ENCODE peak calls at places on chromosomes 13 and 19, in four cellular contexts. One of them, this sample, is unnamed.

GRCh38 chr19:55691561-55692481 is 16.8 kb downstream of the EPN1 start:
- DNase-seq in OCI-LY7: no peak
- DNase-seq in mucosa of descending colon: no peak
- DNase-seq in RWPE1: no peak
- DNase-seq in this sample: no peak

GRCh38 chr13:31409678-31410356 is 210.0 kb downstream of the B3GLCT start:
- DNase-seq in RWPE1: no peak
- DNase-seq in OCI-LY7: peak
- DNase-seq in mucosa of descending colon: no peak
- DNase-seq in this sample: no peak

GRCh38 chr19:6744381-6745288 is 5.2 kb downstream of the TRIP10 start:
- DNase-seq in OCI-LY7: no peak
- DNase-seq in RWPE1: peak
- DNase-seq in mucosa of descending colon: peak
- DNase-seq in this sample: no peak

GRCh38 chr13:111022886-111023285 is 92.2 kb upstream of the ARHGEF7 start:
- DNase-seq in RWPE1: no peak
- DNase-seq in mucosa of descending colon: no peak
- DNase-seq in OCI-LY7: no peak
- DNase-seq in this sample: no peak

GRCh38 chr19:4324228-4324627 is 14.4 kb downstream of the STAP2 start:
- DNase-seq in RWPE1: no peak
- DNase-seq in OCI-LY7: no peak
- DNase-seq in mucosa of descending colon: no peak
- DNase-seq in this sample: no peak

GRCh38 chr13:40985596-40986327 is 33.4 kb downstream of the ELF1 start:
- DNase-seq in RWPE1: no peak
- DNase-seq in OCI-LY7: no peak
- DNase-seq in mucosa of descending colon: no peak
- DNase-seq in this sample: no peak

GRCh38 chr13:23443110-23443509 is 9.6 kb upstream of the SACS start:
- DNase-seq in RWPE1: no peak
- DNase-seq in OCI-LY7: no peak
- DNase-seq in mucosa of descending colon: no peak
- DNase-seq in this sample: no peak

GRCh38 chr13:110116072-110116487 is 190.9 kb downstream of the COL4A1 start:
- DNase-seq in RWPE1: peak
- DNase-seq in OCI-LY7: peak
- DNase-seq in mucosa of descending colon: no peak
- DNase-seq in this sample: peak

GRCh38 chr19:495440-496332 is 600 bp upstream of the MADCAM1 start:
- DNase-seq in mucosa of descending colon: no peak
- DNase-seq in RWPE1: no peak
- DNase-seq in OCI-LY7: no peak
- DNase-seq in this sample: no peak

GRCh38 chr13:60838581-60838980 is 441.6 kb downstream of the TDRD3 start:
- DNase-seq in mucosa of descending colon: no peak
- DNase-seq in RWPE1: no peak
- DNase-seq in OCI-LY7: no peak
- DNase-seq in this sample: no peak

GRCh38 chr19:2546128-2547032 is 70.5 kb downstream of the GADD45B start:
- DNase-seq in OCI-LY7: no peak
- DNase-seq in RWPE1: no peak
- DNase-seq in mucosa of descending colon: peak
- DNase-seq in this sample: no peak

GRCh38 chr19:14185158-14185557 is 20.8 kb downstream of the ADGRL1 start:
- DNase-seq in mucosa of descending colon: no peak
- DNase-seq in RWPE1: no peak
- DNase-seq in OCI-LY7: no peak
- DNase-seq in this sample: no peak

GRCh38 chr13:22793598-22794134 is 387.1 kb upstream of the SGCG start:
- DNase-seq in RWPE1: no peak
- DNase-seq in mucosa of descending colon: no peak
- DNase-seq in OCI-LY7: no peak
- DNase-seq in this sample: no peak

GRCh38 chr13:39406688-39407087 is 196.3 kb downstream of the LHFPL6 start:
- DNase-seq in RWPE1: peak
- DNase-seq in OCI-LY7: peak
- DNase-seq in mucosa of descending colon: no peak
- DNase-seq in this sample: peak

GRCh38 chr13:83666126-83666525 is 216.1 kb downstream of the SLITRK1 start:
- DNase-seq in mucosa of descending colon: no peak
- DNase-seq in RWPE1: no peak
- DNase-seq in OCI-LY7: no peak
- DNase-seq in this sample: no peak

GRCh38 chr19:38047048-38047435 is 140.0 kb downstream of the SIPA1L3 start:
- DNase-seq in RWPE1: no peak
- DNase-seq in OCI-LY7: peak
- DNase-seq in mucosa of descending colon: no peak
- DNase-seq in this sample: no peak

GRCh38 chr19:37933965-37934364 is 27.0 kb downstream of the SIPA1L3 start:
- DNase-seq in RWPE1: peak
- DNase-seq in OCI-LY7: no peak
- DNase-seq in mucosa of descending colon: no peak
- DNase-seq in this sample: no peak

GRCh38 chr19:42465827-42466280 is 23.1 kb upstream of the CXCL17 start:
- DNase-seq in mucosa of descending colon: no peak
- DNase-seq in OCI-LY7: peak
- DNase-seq in RWPE1: no peak
- DNase-seq in this sample: peak

GRCh38 chr13:45880242-45880641 is 28.7 kb upstream of the SIAH3 start:
- DNase-seq in RWPE1: no peak
- DNase-seq in mucosa of descending colon: no peak
- DNase-seq in OCI-LY7: no peak
- DNase-seq in this sample: no peak

DNA sequence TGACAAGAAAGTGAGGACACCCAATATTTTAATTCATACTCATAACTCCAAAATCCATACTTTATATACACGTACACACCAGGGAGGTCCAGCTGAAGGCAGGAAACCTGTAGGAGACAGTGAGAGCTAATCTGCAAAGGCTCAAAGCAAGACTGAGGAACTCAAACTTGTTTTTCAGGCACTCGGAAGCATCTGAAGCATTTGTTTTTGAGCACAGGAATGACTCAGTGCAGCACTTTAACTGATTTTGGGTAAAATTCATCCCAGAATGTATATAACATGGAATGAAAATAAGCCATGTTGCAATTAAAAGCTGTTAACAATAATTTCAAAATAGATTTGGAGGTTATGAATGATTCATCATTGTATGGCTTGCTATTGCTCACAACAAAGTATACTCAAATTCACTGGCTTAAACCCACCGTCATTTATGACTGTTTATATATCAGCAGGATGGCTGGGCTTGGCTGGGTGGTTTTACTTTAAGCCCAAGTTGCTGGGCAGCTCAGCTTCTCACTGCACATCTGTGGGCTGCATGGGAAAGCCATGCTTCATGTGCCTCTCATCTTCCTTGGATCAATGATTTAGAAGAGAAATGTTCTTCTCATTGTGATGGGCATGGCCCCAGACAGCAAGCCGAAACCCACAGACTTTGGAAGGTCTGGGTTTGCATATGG is 177.0 kb downstream of the RFC3 start:
- DNase-seq in mucosa of descending colon: no peak
- DNase-seq in OCI-LY7: no peak
- DNase-seq in RWPE1: no peak
- DNase-seq in this sample: no peak
- TF ChIP-seq CTCF in mucosa of descending colon: no peak
- TF ChIP-seq CTCF in OCI-LY7: no peak
- TF ChIP-seq CTCF in RWPE1: no peak
- TF ChIP-seq CTCF in this sample: no peak

GRCh38 chr19:51783373-51783772 is 11.6 kb upstream of the FPR3 start:
- DNase-seq in mucosa of descending colon: no peak
- DNase-seq in OCI-LY7: peak
- DNase-seq in RWPE1: peak
- DNase-seq in this sample: no peak
- TF ChIP-seq CTCF in mucosa of descending colon: no peak
- TF ChIP-seq CTCF in OCI-LY7: peak
- TF ChIP-seq CTCF in RWPE1: peak
- TF ChIP-seq CTCF in this sample: no peak

GRCh38 chr19:50398675-50399367 is 14.7 kb downstream of the POLD1 start:
- DNase-seq in OCI-LY7: no peak
- DNase-seq in RWPE1: no peak
- DNase-seq in mucosa of descending colon: no peak
- DNase-seq in this sample: no peak

GRCh38 chr19:50406156-50406820 is 12.4 kb upstream of the SPIB start:
- DNase-seq in OCI-LY7: no peak
- DNase-seq in RWPE1: no peak
- DNase-seq in mucosa of descending colon: no peak
- DNase-seq in this sample: no peak

GRCh38 chr19:50402544-50403301 is 16.0 kb upstream of the SPIB start:
- DNase-seq in mucosa of descending colon: no peak
- DNase-seq in RWPE1: no peak
- DNase-seq in OCI-LY7: no peak
- DNase-seq in this sample: no peak

GRCh38 chr19:50399368-50399745 is 15.2 kb downstream of the POLD1 start:
- DNase-seq in RWPE1: no peak
- DNase-seq in mucosa of descending colon: peak
- DNase-seq in OCI-LY7: no peak
- DNase-seq in this sample: no peak

GRCh38 chr19:50401505-50402450 is 17.0 kb upstream of the SPIB start:
- DNase-seq in mucosa of descending colon: no peak
- DNase-seq in OCI-LY7: no peak
- DNase-seq in RWPE1: no peak
- DNase-seq in this sample: no peak
- TF ChIP-seq CTCF in mucosa of descending colon: no peak
- TF ChIP-seq CTCF in OCI-LY7: peak
- TF ChIP-seq CTCF in RWPE1: no peak
- TF ChIP-seq CTCF in this sample: no peak

DNA sequence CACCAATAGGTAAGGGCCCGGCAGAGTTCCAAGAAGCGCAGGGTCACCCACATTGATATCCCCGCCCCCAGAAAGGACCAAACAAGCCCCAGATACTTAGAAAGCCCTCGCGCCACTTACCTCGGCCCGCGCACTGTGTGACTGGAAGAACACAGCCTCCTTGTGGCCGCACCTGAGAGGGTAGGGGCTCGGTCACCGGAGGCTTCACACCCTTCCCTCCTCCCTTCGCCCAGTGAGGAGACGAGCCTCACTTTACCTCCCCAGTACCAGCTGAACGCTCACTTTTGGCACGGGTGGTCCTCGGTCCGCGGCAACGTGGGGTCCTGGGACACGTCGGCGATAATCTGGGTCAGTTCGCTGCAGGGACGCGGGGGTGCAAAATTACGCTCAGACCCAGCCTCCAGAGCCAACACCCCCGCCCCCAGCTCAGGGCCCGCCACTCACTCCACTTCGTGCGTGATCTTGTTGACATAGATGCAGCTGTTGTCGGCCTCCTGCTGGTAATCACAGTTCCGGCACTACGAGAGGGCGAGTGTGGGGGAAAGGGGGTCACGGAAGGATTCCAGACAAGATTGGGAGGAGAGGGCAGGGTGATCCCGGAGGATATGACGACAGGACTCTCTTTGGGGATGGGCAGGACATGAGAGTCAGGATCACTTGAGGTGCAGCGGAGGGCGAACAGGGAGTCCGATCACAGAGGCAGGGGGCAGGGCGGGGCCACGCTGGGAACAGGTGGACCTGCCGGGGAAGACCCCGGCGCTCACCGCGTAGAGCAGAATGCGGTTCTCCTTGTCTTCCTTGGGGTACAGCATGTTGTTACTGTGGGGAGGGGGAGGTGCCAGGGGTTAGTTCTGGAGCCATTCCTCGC is 546 bp downstream of the POLR2I start:
- DNase-seq in RWPE1: no peak
- DNase-seq in mucosa of descending colon: peak
- DNase-seq in OCI-LY7: peak
- DNase-seq in this sample: peak
- TF ChIP-seq CTCF in RWPE1: no peak
- TF ChIP-seq CTCF in mucosa of descending colon: peak
- TF ChIP-seq CTCF in OCI-LY7: peak
- TF ChIP-seq CTCF in this sample: no peak

GRCh38 chr13:24865158-24865557 is 101.2 kb downstream of the RNF17 start:
- DNase-seq in mucosa of descending colon: no peak
- DNase-seq in OCI-LY7: peak
- DNase-seq in RWPE1: no peak
- DNase-seq in this sample: no peak
- TF ChIP-seq CTCF in mucosa of descending colon: no peak
- TF ChIP-seq CTCF in OCI-LY7: peak
- TF ChIP-seq CTCF in RWPE1: no peak
- TF ChIP-seq CTCF in this sample: peak

GRCh38 chr19:49224856-49225255 is 67.3 kb downstream of the TRPM4 start:
- DNase-seq in mucosa of descending colon: peak
- DNase-seq in RWPE1: peak
- DNase-seq in OCI-LY7: peak
- DNase-seq in this sample: no peak
- TF ChIP-seq CTCF in mucosa of descending colon: peak
- TF ChIP-seq CTCF in RWPE1: peak
- TF ChIP-seq CTCF in OCI-LY7: peak
- TF ChIP-seq CTCF in this sample: peak

GRCh38 chr13:52195052-52195837 is 35.8 kb upstream of the NEK3 start:
- DNase-seq in OCI-LY7: no peak
- DNase-seq in RWPE1: peak
- DNase-seq in mucosa of descending colon: peak
- DNase-seq in this sample: peak
- TF ChIP-seq CTCF in OCI-LY7: no peak
- TF ChIP-seq CTCF in RWPE1: peak
- TF ChIP-seq CTCF in mucosa of descending colon: no peak
- TF ChIP-seq CTCF in this sample: no peak

This sample was measured in GM20000.